ENCODE peak calls at places on chromosomes 2 and 18, in nine cellular contexts. O, A, T, Y, P, B, S, Q and C are unnamed samples.

GRCh38 chr18:22606563-22607283 is 189.0 kb upstream of the CTAGE1 start:
- DNase-seq in O (no peak), A (no peak), T (no peak), Y (no peak), P (no peak), B (no peak), S (no peak), Q (no peak), C (no peak)

GRCh38 chr2:213085538-213085937 is 65.9 kb downstream of the IKZF2 start:
- DNase-seq in O (no peak), A (no peak), T (no peak), Y (no peak), P (no peak), B (no peak), S (no peak), Q (no peak), C (no peak)

GRCh38 chr2:239498981-239499633 is 98.3 kb upstream of the HDAC4 start:
- DNase-seq in O (no peak), A (no peak), T (no peak), Y (no peak), P (no peak), B (no peak), S (no peak), Q (no peak), C (no peak)

GRCh38 chr2:85936421-85937068 is 47.8 kb upstream of the ST3GAL5 start:
- DNase-seq in O (no peak), A (no peak), T (no peak), Y (no peak), P (no peak), B (no peak), S (no peak), Q (no peak), C (no peak)

GRCh38 chr2:190578158-190579057 is 43.9 kb upstream of the NEMP2 start:
- DNase-seq in O (peak), A (peak), T (no peak), Y (no peak), P (no peak), B (peak), S (no peak), Q (no peak), C (no peak)

GRCh38 chr2:66306488-66306887 is 128.4 kb upstream of the MEIS1 start:
- DNase-seq in O (no peak), A (no peak), T (no peak), Y (no peak), P (no peak), B (no peak), S (no peak), Q (no peak), C (no peak)

GRCh38 chr2:135337066-135337465 is 194.0 kb downstream of the ZRANB3 start:
- DNase-seq in O (no peak), A (no peak), T (no peak), Y (no peak), P (no peak), B (no peak), S (no peak), Q (no peak), C (no peak)

GRCh38 chr2:178796079-178796677 is 11.0 kb downstream of the TTN start:
- DNase-seq in O (peak), A (peak), T (peak), Y (no peak), P (peak), B (peak), S (no peak), Q (no peak), C (no peak)

GRCh38 chr2:9974344-9974743 is 22.9 kb downstream of the GRHL1 start:
- DNase-seq in O (no peak), A (no peak), T (no peak), Y (no peak), P (no peak), B (no peak), S (no peak), Q (no peak), C (no peak)

GRCh38 chr2:26988165-26988879 is 17.9 kb downstream of the MAPRE3 start:
- DNase-seq in O (no peak), A (peak), T (no peak), Y (no peak), P (peak), B (no peak), S (no peak), Q (no peak), C (peak)